ENCODE peak calls at places on chromosomes 2 and 18, in five cellular contexts. G, J, V, T and L are unnamed samples.

GRCh38 chr2:39737661-39738060 is 41.4 kb downstream of the THUMPD2 start:
- DNase-seq in V (peak; percentile 82), G (peak; percentile 59), J (no peak), T (no peak), L (peak; percentile 79)

GRCh38 chr2:158914731-158915130 is 53.7 kb upstream of the TANC1 start:
- DNase-seq in T (no peak), V (peak; percentile 47), G (no peak), J (no peak), L (no peak)

GRCh38 chr2:23548143-23548769 is 163.3 kb downstream of the KLHL29 start:
- DNase-seq in V (no peak), J (no peak), T (no peak), G (no peak), L (no peak)

GRCh38 chr2:97812916-97813315 is 99.5 kb downstream of the ZAP70 start:
- DNase-seq in G (no peak), T (no peak), V (no peak), J (no peak), L (no peak)

GRCh38 chr2:134919360-134920210 is 963 bp downstream of the CCNT2 start:
- DNase-seq in V (no peak), G (no peak), J (no peak), T (peak; percentile 48), L (no peak)

GRCh38 chr2:99858951-99859596 is 283.3 kb downstream of the AFF3 start:
- DNase-seq in G (no peak), J (no peak), T (no peak), V (no peak), L (no peak)

GRCh38 chr2:127408004-127408806 is 10.0 kb upstream of the PROC start:
- DNase-seq in J (peak; percentile 43), V (peak; percentile 94), T (peak; percentile 92), G (peak; percentile 94), L (peak; percentile 86)

GRCh38 chr2:290090-290722 is 2.3 kb upstream of the ALKAL2 start:
- DNase-seq in T (peak; percentile 83), V (peak; percentile 84), J (no peak), G (peak; percentile 78), L (peak; percentile 54)

GRCh38 chr2:20576598-20577115 is 74.2 kb downstream of the HS1BP3 start:
- DNase-seq in T (no peak), G (no peak), J (no peak), V (no peak), L (no peak)

GRCh38 chr18:67342159-67342558 is 174.4 kb downstream of the DSEL start:
- DNase-seq in G (no peak), J (no peak), V (no peak), T (no peak), L (no peak)

GRCh38 chr2:29281585-29281984 is 166.4 kb downstream of the CLIP4 start:
- DNase-seq in T (peak; percentile 53), V (peak; percentile 71), J (no peak), G (peak; percentile 25), L (peak; percentile 39)

GRCh38 chr2:42328148-42328833 is 32.7 kb downstream of the COX7A2L start:
- DNase-seq in V (peak; percentile 68), T (peak; percentile 49), G (no peak), J (no peak), L (peak; percentile 24)
- TF ChIP-seq CTCF in V (peak; percentile 45), T (peak; percentile 83), G (peak; percentile 50), J (peak; percentile 36), L (peak; percentile 85)

DNA sequence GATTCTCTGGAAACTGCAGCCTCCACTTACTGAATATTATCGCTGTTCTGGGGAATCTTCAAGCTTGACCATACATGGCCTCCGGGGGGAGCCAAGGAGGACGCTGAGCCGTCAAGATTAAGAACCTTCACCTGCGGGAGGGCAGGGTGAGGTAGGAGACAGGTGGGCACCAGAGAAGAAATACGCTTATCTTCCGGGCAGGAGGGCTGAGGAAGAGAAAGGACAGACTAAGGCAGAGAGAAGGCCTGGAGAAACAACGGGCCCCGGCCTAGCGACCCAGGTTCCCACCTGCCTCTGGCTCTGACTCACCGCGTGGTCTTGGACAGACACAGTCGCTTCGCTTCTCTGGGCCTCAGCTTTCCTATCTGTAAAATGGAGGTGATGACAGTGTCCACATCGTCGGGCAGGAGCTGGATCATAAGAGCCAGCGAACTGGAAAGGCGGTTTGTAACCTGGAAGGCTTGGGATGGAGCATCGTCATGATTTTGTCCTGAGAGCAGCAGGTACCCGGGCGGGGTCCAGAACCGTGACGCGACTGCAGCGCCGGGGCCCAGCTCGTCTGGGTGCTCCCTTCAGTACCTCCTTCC is 659 bp downstream of the ZNF142 start:
- DNase-seq in G (peak; percentile 75), V (peak; percentile 39), T (peak; percentile 75), J (no peak), L (peak; percentile 15)
- TF ChIP-seq CTCF in G (peak; percentile 67), V (peak; percentile 49), T (peak; percentile 59), J (no peak), L (peak; percentile 72)

GRCh38 chr18:10682368-10682714 is 156.5 kb downstream of the NAPG start:
- DNase-seq in J (no peak), G (no peak), V (no peak), T (peak; percentile 5), L (no peak)
- TF ChIP-seq CTCF in J (no peak), G (peak; percentile 47), V (no peak), T (no peak), L (no peak)

GRCh38 chr2:142682528-142682927 is 194.9 kb upstream of the KYNU start:
- DNase-seq in G (no peak), J (no peak), V (peak; percentile 41), T (peak; percentile 77), L (no peak)
- TF ChIP-seq CTCF in G (peak; percentile 24), J (no peak), V (peak; percentile 29), T (peak; percentile 85), L (peak; percentile 31)

DNA sequence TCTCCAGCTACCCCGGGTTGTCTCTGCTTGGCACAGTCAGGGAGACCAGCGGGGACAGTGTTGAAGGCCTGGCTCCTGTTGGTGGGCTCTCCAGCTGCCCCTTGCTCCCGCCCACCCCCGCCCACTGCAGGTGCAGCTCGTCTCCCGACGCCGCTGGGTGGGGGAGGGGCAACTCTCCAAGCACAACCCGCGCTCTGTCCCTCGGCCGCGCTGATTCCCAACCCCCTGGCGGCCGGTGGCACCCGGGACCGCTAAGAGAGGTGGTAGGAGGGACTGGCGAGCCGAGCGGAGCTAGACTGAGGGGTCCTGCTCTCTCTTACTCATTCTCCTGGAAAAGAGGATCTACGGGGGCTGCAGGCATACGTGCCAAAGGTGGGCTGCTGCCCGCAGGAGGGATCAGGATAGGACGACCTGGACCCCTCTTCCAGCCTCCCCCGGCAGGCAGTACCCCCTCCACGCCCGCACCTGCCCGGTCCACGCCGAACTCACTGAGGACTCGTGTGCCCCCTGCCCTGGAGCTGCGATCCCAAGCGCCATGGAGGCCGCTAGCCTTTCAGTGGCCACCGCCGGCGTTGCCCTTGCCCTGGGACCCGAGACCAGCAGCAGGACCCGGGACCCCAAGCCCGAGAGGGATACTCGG is 44.5 kb downstream of the DDX18 start:
- DNase-seq in G (peak; percentile 69), T (no peak), V (no peak), J (no peak), L (no peak)
- TF ChIP-seq CTCF in G (peak; percentile 39), T (no peak), V (no peak), J (no peak), L (no peak)

GRCh38 chr2:75192496-75192895 is 6.8 kb downstream of the TACR1 start:
- DNase-seq in J (no peak), G (no peak), V (no peak), T (no peak), L (no peak)
- TF ChIP-seq CTCF in J (no peak), G (no peak), V (no peak), T (no peak), L (no peak)

GRCh38 chr18:23265691-23266399 is 130.6 kb downstream of the CABLES1 start:
- DNase-seq in V (no peak), T (no peak), J (no peak), G (no peak), L (no peak)
- TF ChIP-seq CTCF in V (no peak), T (no peak), J (no peak), G (no peak), L (no peak)

GRCh38 chr2:24881623-24882022 is 38.4 kb downstream of the ADCY3 start:
- DNase-seq in G (no peak), T (no peak), J (no peak), V (no peak), L (no peak)
- TF ChIP-seq CTCF in G (peak; percentile 57), T (no peak), J (no peak), V (no peak), L (peak; percentile 46)

GRCh38 chr2:41950440-41950960 is 97.3 kb upstream of the PKDCC start:
- DNase-seq in T (no peak), V (no peak), J (no peak), G (no peak), L (no peak)

GRCh38 chr2:41948397-41948763 is 99.4 kb upstream of the PKDCC start:
- DNase-seq in V (no peak), G (peak; percentile 47), T (no peak), J (no peak), L (no peak)

GRCh38 chr2:41949541-41950439 is 98.0 kb upstream of the PKDCC start:
- DNase-seq in V (no peak), G (no peak), J (no peak), T (no peak), L (no peak)

GRCh38 chr2:41947701-41948396 is 100.0 kb upstream of the PKDCC start:
- DNase-seq in V (peak; percentile 69), J (no peak), T (no peak), G (peak; percentile 60), L (no peak)

GRCh38 chr2:41949091-41949490 is 98.7 kb upstream of the PKDCC start:
- DNase-seq in V (no peak), J (no peak), G (no peak), T (no peak), L (no peak)
- TF ChIP-seq CTCF in V (no peak), J (no peak), G (no peak), T (no peak), L (no peak)